ENCODE peak calls at places on chromosome 17, in six cellular contexts. One of them, this sample, is unnamed.
A peak's percentile ranks its signal among the peaks of the same experiment; 100 is the strongest.

GRCh38 chr17:62750502-62751349 is 57.4 kb downstream of the MARCHF10 start:
- DNase-seq in breast epithelium: no peak
- DNase-seq in uterus: peak; percentile 62
- DNase-seq in A549: no peak
- DNase-seq in heart left ventricle: no peak
- DNase-seq in tibial nerve: no peak
- DNase-seq in this sample: no peak

GRCh38 chr17:49977463-49978389 is 8.7 kb downstream of the DLX4 start:
- DNase-seq in breast epithelium: no peak
- DNase-seq in tibial nerve: no peak
- DNase-seq in A549: no peak
- DNase-seq in uterus: no peak
- DNase-seq in heart left ventricle: no peak
- DNase-seq in this sample: no peak

GRCh38 chr17:38616361-38616760 is 10.6 kb upstream of the SRCIN1 start:
- DNase-seq in breast epithelium: no peak
- DNase-seq in heart left ventricle: no peak
- DNase-seq in tibial nerve: no peak
- DNase-seq in A549: no peak
- DNase-seq in uterus: no peak
- DNase-seq in this sample: no peak

GRCh38 chr17:33927732-33928133 is 327.4 kb upstream of the CCL2 start:
- DNase-seq in heart left ventricle: no peak
- DNase-seq in uterus: no peak
- DNase-seq in tibial nerve: no peak
- DNase-seq in breast epithelium: no peak
- DNase-seq in A549: no peak
- DNase-seq in this sample: peak; percentile 30

GRCh38 chr17:81434079-81434478 is 38.8 kb downstream of the BAHCC1 start:
- DNase-seq in heart left ventricle: no peak
- DNase-seq in A549: peak; percentile 63
- DNase-seq in uterus: peak; percentile 51
- DNase-seq in breast epithelium: no peak
- DNase-seq in tibial nerve: peak; percentile 34
- DNase-seq in this sample: peak; percentile 51

GRCh38 chr17:34318474-34318873 is 761 bp upstream of the CCL8 start:
- DNase-seq in uterus: no peak
- DNase-seq in heart left ventricle: no peak
- DNase-seq in A549: peak; percentile 35
- DNase-seq in breast epithelium: no peak
- DNase-seq in tibial nerve: no peak
- DNase-seq in this sample: no peak

GRCh38 chr17:72143245-72143644 is 22.4 kb downstream of the SOX9 start:
- DNase-seq in heart left ventricle: no peak
- DNase-seq in A549: no peak
- DNase-seq in uterus: no peak
- DNase-seq in breast epithelium: no peak
- DNase-seq in tibial nerve: no peak
- DNase-seq in this sample: no peak

GRCh38 chr17:1229354-1229890 is 40.8 kb upstream of the BHLHA9 start:
- DNase-seq in breast epithelium: no peak
- DNase-seq in A549: no peak
- DNase-seq in uterus: no peak
- DNase-seq in tibial nerve: peak; percentile 47
- DNase-seq in heart left ventricle: peak; percentile 67
- DNase-seq in this sample: no peak

GRCh38 chr17:40813804-40814203 is 8.6 kb downstream of the KRT10 start:
- DNase-seq in tibial nerve: no peak
- DNase-seq in heart left ventricle: no peak
- DNase-seq in uterus: no peak
- DNase-seq in breast epithelium: no peak
- DNase-seq in A549: no peak
- DNase-seq in this sample: no peak

GRCh38 chr17:44522883-44523671 is 19.9 kb upstream of the GPATCH8 start:
- DNase-seq in breast epithelium: peak; percentile 58
- DNase-seq in uterus: peak; percentile 25
- DNase-seq in tibial nerve: peak; percentile 38
- DNase-seq in heart left ventricle: peak; percentile 64
- DNase-seq in A549: peak; percentile 84
- DNase-seq in this sample: peak; percentile 61

GRCh38 chr17:72806011-72806410 is 286.5 kb downstream of the SLC39A11 start:
- DNase-seq in uterus: no peak
- DNase-seq in heart left ventricle: no peak
- DNase-seq in A549: no peak
- DNase-seq in breast epithelium: no peak
- DNase-seq in tibial nerve: no peak
- DNase-seq in this sample: no peak

GRCh38 chr17:55299890-55300289 is 35.1 kb downstream of the HLF start:
- DNase-seq in breast epithelium: no peak
- DNase-seq in A549: no peak
- DNase-seq in tibial nerve: no peak
- DNase-seq in heart left ventricle: no peak
- DNase-seq in uterus: no peak
- DNase-seq in this sample: no peak

GRCh38 chr17:71792966-71793365 is 327.9 kb upstream of the SOX9 start:
- DNase-seq in heart left ventricle: no peak
- DNase-seq in uterus: no peak
- DNase-seq in A549: no peak
- DNase-seq in tibial nerve: no peak
- DNase-seq in breast epithelium: no peak
- DNase-seq in this sample: peak; percentile 42

GRCh38 chr17:75250009-75250471 is 11.4 kb downstream of the GGA3 start:
- DNase-seq in uterus: no peak
- DNase-seq in tibial nerve: no peak
- DNase-seq in heart left ventricle: no peak
- DNase-seq in breast epithelium: no peak
- DNase-seq in A549: no peak
- DNase-seq in this sample: no peak

GRCh38 chr17:73644145-73645049 is at the start of gene SDK2:
- DNase-seq in heart left ventricle: no peak
- DNase-seq in uterus: no peak
- DNase-seq in A549: peak; percentile 42
- DNase-seq in tibial nerve: no peak
- DNase-seq in breast epithelium: no peak
- DNase-seq in this sample: no peak

GRCh38 chr17:9371019-9371418 is 204.6 kb downstream of the STX8 start:
- DNase-seq in breast epithelium: no peak
- DNase-seq in A549: peak; percentile 86
- DNase-seq in heart left ventricle: no peak
- DNase-seq in tibial nerve: no peak
- DNase-seq in uterus: no peak
- DNase-seq in this sample: peak; percentile 33

DNA sequence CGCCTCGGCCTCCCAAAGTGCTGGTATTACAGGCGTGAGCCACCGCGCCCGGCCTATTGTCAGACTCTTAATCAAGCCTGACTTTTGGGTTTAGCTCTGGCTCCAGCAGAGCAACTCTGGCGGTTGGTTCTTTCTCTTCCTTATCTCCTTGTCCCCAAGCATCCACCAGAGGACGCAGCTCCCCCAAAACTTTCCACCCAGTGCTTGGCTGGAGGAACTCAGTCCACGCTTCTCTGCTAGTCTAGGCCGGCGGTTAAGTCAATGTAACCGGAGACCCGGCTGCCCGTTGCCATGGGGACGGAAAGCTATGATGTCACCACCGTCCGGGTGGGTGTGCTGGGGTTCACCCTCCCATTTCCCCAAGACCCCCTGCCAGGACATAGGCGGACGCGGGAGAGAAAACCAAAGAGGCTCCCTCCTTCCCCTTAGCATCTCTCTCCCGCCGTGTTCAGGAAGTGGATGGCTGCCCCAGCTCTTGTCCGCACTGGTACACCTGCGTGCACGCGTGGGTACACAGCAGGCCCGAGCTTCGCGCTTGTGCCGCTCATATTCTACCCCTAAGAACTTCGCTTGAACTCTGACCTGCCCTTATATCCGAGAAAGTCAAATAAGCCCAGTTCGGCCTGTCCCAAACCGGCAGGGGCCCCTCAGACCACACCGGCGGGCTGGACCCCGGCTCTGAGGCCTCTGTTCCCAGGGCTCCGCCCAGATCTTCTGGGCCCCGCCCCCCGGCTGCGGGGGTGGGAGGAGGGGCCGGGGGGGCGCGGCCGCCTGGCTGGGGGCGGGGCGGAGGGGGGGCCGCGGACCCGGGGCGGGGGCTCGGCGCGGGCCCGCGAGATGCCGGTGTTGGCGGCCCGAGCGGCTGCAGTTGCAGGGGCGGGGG is at the start of gene RND2:
- DNase-seq in uterus: peak; percentile 94
- DNase-seq in breast epithelium: peak; percentile 83
- DNase-seq in heart left ventricle: peak; percentile 90
- DNase-seq in tibial nerve: peak; percentile 78
- DNase-seq in A549: peak; percentile 96
- DNase-seq in this sample: peak; percentile 100
- TF ChIP-seq POLR2A in uterus: peak; percentile 67
- TF ChIP-seq POLR2A in breast epithelium: peak; percentile 35
- TF ChIP-seq POLR2A in heart left ventricle: no peak
- TF ChIP-seq POLR2A in tibial nerve: peak; percentile 70
- TF ChIP-seq POLR2A in A549: peak; percentile 46
- TF ChIP-seq POLR2A in this sample: no peak

GRCh38 chr17:80248894-80249710 is 11.6 kb upstream of the RNF213 start:
- DNase-seq in heart left ventricle: no peak
- DNase-seq in uterus: no peak
- DNase-seq in A549: no peak
- DNase-seq in tibial nerve: no peak
- DNase-seq in breast epithelium: no peak
- DNase-seq in this sample: no peak
- TF ChIP-seq POLR2A in heart left ventricle: no peak
- TF ChIP-seq POLR2A in uterus: no peak
- TF ChIP-seq POLR2A in A549: no peak
- TF ChIP-seq POLR2A in tibial nerve: no peak
- TF ChIP-seq POLR2A in breast epithelium: no peak
- TF ChIP-seq POLR2A in this sample: no peak

GRCh38 chr17:39736319-39737165 is 1.2 kb upstream of the GRB7 start:
- DNase-seq in heart left ventricle: no peak
- DNase-seq in breast epithelium: no peak
- DNase-seq in tibial nerve: no peak
- DNase-seq in A549: peak; percentile 66
- DNase-seq in uterus: no peak
- DNase-seq in this sample: peak; percentile 44

GRCh38 chr17:39737331-39737760 is 392 bp upstream of the GRB7 start:
- DNase-seq in tibial nerve: no peak
- DNase-seq in uterus: no peak
- DNase-seq in breast epithelium: no peak
- DNase-seq in A549: no peak
- DNase-seq in heart left ventricle: no peak
- DNase-seq in this sample: no peak

GRCh38 chr17:39738568-39738901 is 797 bp downstream of the GRB7 start:
- DNase-seq in tibial nerve: no peak
- DNase-seq in breast epithelium: peak; percentile 79
- DNase-seq in uterus: no peak
- DNase-seq in A549: peak; percentile 71
- DNase-seq in heart left ventricle: no peak
- DNase-seq in this sample: no peak

GRCh38 chr17:39739020-39739884 is 1.5 kb downstream of the GRB7 start:
- DNase-seq in heart left ventricle: no peak
- DNase-seq in uterus: peak; percentile 69
- DNase-seq in breast epithelium: peak; percentile 95
- DNase-seq in A549: peak; percentile 80
- DNase-seq in tibial nerve: no peak
- DNase-seq in this sample: no peak

GRCh38 chr17:39737761-39738567 is at the start of gene GRB7:
- DNase-seq in A549: peak; percentile 70
- DNase-seq in uterus: peak; percentile 47
- DNase-seq in breast epithelium: peak; percentile 91
- DNase-seq in tibial nerve: no peak
- DNase-seq in heart left ventricle: no peak
- DNase-seq in this sample: no peak
- TF ChIP-seq POLR2A in A549: no peak
- TF ChIP-seq POLR2A in uterus: no peak
- TF ChIP-seq POLR2A in breast epithelium: peak; percentile 54
- TF ChIP-seq POLR2A in tibial nerve: no peak
- TF ChIP-seq POLR2A in heart left ventricle: no peak
- TF ChIP-seq POLR2A in this sample: no peak

GRCh38 chr17:32125848-32126153 is 16.5 kb upstream of the RHOT1 start:
- DNase-seq in tibial nerve: no peak
- DNase-seq in heart left ventricle: no peak
- DNase-seq in breast epithelium: no peak
- DNase-seq in uterus: no peak
- DNase-seq in A549: no peak
- DNase-seq in this sample: no peak

GRCh38 chr17:32126746-32127145 is 15.6 kb upstream of the RHOT1 start:
- DNase-seq in A549: no peak
- DNase-seq in uterus: no peak
- DNase-seq in breast epithelium: no peak
- DNase-seq in heart left ventricle: no peak
- DNase-seq in tibial nerve: no peak
- DNase-seq in this sample: no peak

GRCh38 chr17:32124985-32125847 is 17.1 kb upstream of the RHOT1 start:
- DNase-seq in uterus: no peak
- DNase-seq in tibial nerve: no peak
- DNase-seq in A549: peak; percentile 57
- DNase-seq in breast epithelium: no peak
- DNase-seq in heart left ventricle: no peak
- DNase-seq in this sample: no peak

GRCh38 chr17:32126325-32126724 is 16.0 kb upstream of the RHOT1 start:
- DNase-seq in breast epithelium: no peak
- DNase-seq in uterus: no peak
- DNase-seq in A549: no peak
- DNase-seq in tibial nerve: no peak
- DNase-seq in heart left ventricle: no peak
- DNase-seq in this sample: no peak

GRCh38 chr17:32127156-32127897 is 15.0 kb upstream of the RHOT1 start:
- DNase-seq in heart left ventricle: peak; percentile 91
- DNase-seq in uterus: peak; percentile 80
- DNase-seq in breast epithelium: peak; percentile 87
- DNase-seq in A549: peak; percentile 75
- DNase-seq in tibial nerve: peak; percentile 70
- DNase-seq in this sample: peak; percentile 72
- TF ChIP-seq POLR2A in heart left ventricle: no peak
- TF ChIP-seq POLR2A in uterus: peak; percentile 12
- TF ChIP-seq POLR2A in breast epithelium: no peak
- TF ChIP-seq POLR2A in A549: peak; percentile 87
- TF ChIP-seq POLR2A in tibial nerve: peak; percentile 53
- TF ChIP-seq POLR2A in this sample: peak; percentile 74

GRCh38 chr17:59840329-59840907 is 52.3 kb downstream of the TUBD1 start:
- DNase-seq in tibial nerve: no peak
- DNase-seq in heart left ventricle: no peak
- DNase-seq in A549: peak; percentile 73
- DNase-seq in uterus: no peak
- DNase-seq in breast epithelium: no peak
- DNase-seq in this sample: no peak
- TF ChIP-seq POLR2A in tibial nerve: no peak
- TF ChIP-seq POLR2A in heart left ventricle: no peak
- TF ChIP-seq POLR2A in A549: no peak
- TF ChIP-seq POLR2A in uterus: no peak
- TF ChIP-seq POLR2A in breast epithelium: no peak
- TF ChIP-seq POLR2A in this sample: no peak

GRCh38 chr17:16026895-16027294 is 27.3 kb downstream of the TTC19 start:
- DNase-seq in heart left ventricle: no peak
- DNase-seq in uterus: no peak
- DNase-seq in A549: no peak
- DNase-seq in tibial nerve: no peak
- DNase-seq in breast epithelium: no peak
- DNase-seq in this sample: no peak
- TF ChIP-seq POLR2A in heart left ventricle: no peak
- TF ChIP-seq POLR2A in uterus: no peak
- TF ChIP-seq POLR2A in A549: no peak
- TF ChIP-seq POLR2A in tibial nerve: no peak
- TF ChIP-seq POLR2A in breast epithelium: no peak
- TF ChIP-seq POLR2A in this sample: no peak

GRCh38 chr17:57091186-57091618 is 6.2 kb downstream of the AKAP1 start:
- DNase-seq in heart left ventricle: peak; percentile 94
- DNase-seq in breast epithelium: no peak
- DNase-seq in tibial nerve: no peak
- DNase-seq in uterus: no peak
- DNase-seq in A549: no peak
- DNase-seq in this sample: no peak
- TF ChIP-seq POLR2A in heart left ventricle: no peak
- TF ChIP-seq POLR2A in breast epithelium: no peak
- TF ChIP-seq POLR2A in tibial nerve: no peak
- TF ChIP-seq POLR2A in uterus: no peak
- TF ChIP-seq POLR2A in A549: no peak
- TF ChIP-seq POLR2A in this sample: no peak